ENCODE peak calls at places on chromosomes 1 and 21, in nine cellular contexts. One of them, this sample, is unnamed.

GRCh38 chr1:177966199-177966598 is 3.7 kb downstream of the SEC16B start:
- DNase-seq in RWPE1: no peak
- DNase-seq in stimulated activated CD4-positive, alpha-beta T cell treated with anti-CD3 and anti-CD28 coated beads, Interleukin-15, amount 100 ng/mL, for 24 hours: no peak
- DNase-seq in cardiac muscle cell: no peak
- DNase-seq in SK-MEL-5: no peak
- DNase-seq in PC-9: no peak
- DNase-seq in left ventricle myocardium superior: no peak
- DNase-seq in HTR-8/SVneo: no peak
- DNase-seq in GM23248: peak
- DNase-seq in this sample: no peak

GRCh38 chr1:50357186-50357585 is 66.1 kb downstream of the DMRTA2 start:
- DNase-seq in RWPE1: no peak
- DNase-seq in stimulated activated CD4-positive, alpha-beta T cell treated with anti-CD3 and anti-CD28 coated beads, Interleukin-15, amount 100 ng/mL, for 24 hours: no peak
- DNase-seq in cardiac muscle cell: no peak
- DNase-seq in SK-MEL-5: no peak
- DNase-seq in PC-9: no peak
- DNase-seq in left ventricle myocardium superior: no peak
- DNase-seq in HTR-8/SVneo: no peak
- DNase-seq in GM23248: no peak
- DNase-seq in this sample: no peak

GRCh38 chr1:222893255-222893654 is 78.4 kb downstream of the DISP1 start:
- DNase-seq in RWPE1: no peak
- DNase-seq in stimulated activated CD4-positive, alpha-beta T cell treated with anti-CD3 and anti-CD28 coated beads, Interleukin-15, amount 100 ng/mL, for 24 hours: no peak
- DNase-seq in cardiac muscle cell: no peak
- DNase-seq in SK-MEL-5: no peak
- DNase-seq in PC-9: no peak
- DNase-seq in left ventricle myocardium superior: no peak
- DNase-seq in HTR-8/SVneo: no peak
- DNase-seq in GM23248: no peak
- DNase-seq in this sample: no peak

GRCh38 chr1:145714524-145715111 is 4.7 kb upstream of the CD160 start:
- DNase-seq in RWPE1: no peak
- DNase-seq in stimulated activated CD4-positive, alpha-beta T cell treated with anti-CD3 and anti-CD28 coated beads, Interleukin-15, amount 100 ng/mL, for 24 hours: no peak
- DNase-seq in cardiac muscle cell: no peak
- DNase-seq in SK-MEL-5: no peak
- DNase-seq in PC-9: no peak
- DNase-seq in left ventricle myocardium superior: peak
- DNase-seq in HTR-8/SVneo: no peak
- DNase-seq in GM23248: no peak
- DNase-seq in this sample: no peak

GRCh38 chr1:185439727-185440415 is 122.8 kb upstream of the IVNS1ABP start:
- DNase-seq in RWPE1: peak
- DNase-seq in stimulated activated CD4-positive, alpha-beta T cell treated with anti-CD3 and anti-CD28 coated beads, Interleukin-15, amount 100 ng/mL, for 24 hours: peak
- DNase-seq in cardiac muscle cell: peak
- DNase-seq in SK-MEL-5: peak
- DNase-seq in PC-9: peak
- DNase-seq in left ventricle myocardium superior: no peak
- DNase-seq in HTR-8/SVneo: peak
- DNase-seq in GM23248: peak
- DNase-seq in this sample: no peak

GRCh38 chr1:18452550-18452949 is 28.2 kb upstream of the KLHDC7A start:
- DNase-seq in RWPE1: peak
- DNase-seq in stimulated activated CD4-positive, alpha-beta T cell treated with anti-CD3 and anti-CD28 coated beads, Interleukin-15, amount 100 ng/mL, for 24 hours: peak
- DNase-seq in cardiac muscle cell: peak
- DNase-seq in SK-MEL-5: peak
- DNase-seq in PC-9: no peak
- DNase-seq in left ventricle myocardium superior: no peak
- DNase-seq in HTR-8/SVneo: peak
- DNase-seq in GM23248: peak
- DNase-seq in this sample: no peak

GRCh38 chr1:221837886-221838285 is 96.0 kb upstream of the DUSP10 start:
- DNase-seq in RWPE1: no peak
- DNase-seq in stimulated activated CD4-positive, alpha-beta T cell treated with anti-CD3 and anti-CD28 coated beads, Interleukin-15, amount 100 ng/mL, for 24 hours: peak
- DNase-seq in cardiac muscle cell: no peak
- DNase-seq in SK-MEL-5: no peak
- DNase-seq in PC-9: no peak
- DNase-seq in left ventricle myocardium superior: no peak
- DNase-seq in HTR-8/SVneo: no peak
- DNase-seq in GM23248: no peak
- DNase-seq in this sample: no peak

GRCh38 chr1:184945034-184945433 is 29.3 kb downstream of the NIBAN1 start:
- DNase-seq in RWPE1: peak
- DNase-seq in stimulated activated CD4-positive, alpha-beta T cell treated with anti-CD3 and anti-CD28 coated beads, Interleukin-15, amount 100 ng/mL, for 24 hours: no peak
- DNase-seq in cardiac muscle cell: peak
- DNase-seq in SK-MEL-5: no peak
- DNase-seq in PC-9: no peak
- DNase-seq in left ventricle myocardium superior: no peak
- DNase-seq in HTR-8/SVneo: no peak
- DNase-seq in GM23248: no peak
- DNase-seq in this sample: no peak

GRCh38 chr1:89808429-89809117 is 12.3 kb upstream of the LRRC8D start:
- DNase-seq in RWPE1: peak
- DNase-seq in stimulated activated CD4-positive, alpha-beta T cell treated with anti-CD3 and anti-CD28 coated beads, Interleukin-15, amount 100 ng/mL, for 24 hours: no peak
- DNase-seq in cardiac muscle cell: peak
- DNase-seq in SK-MEL-5: no peak
- DNase-seq in PC-9: peak
- DNase-seq in left ventricle myocardium superior: no peak
- DNase-seq in HTR-8/SVneo: no peak
- DNase-seq in GM23248: peak
- DNase-seq in this sample: no peak

GRCh38 chr1:65691152-65691900 is 101.4 kb upstream of the PDE4B start:
- DNase-seq in RWPE1: no peak
- DNase-seq in stimulated activated CD4-positive, alpha-beta T cell treated with anti-CD3 and anti-CD28 coated beads, Interleukin-15, amount 100 ng/mL, for 24 hours: no peak
- DNase-seq in cardiac muscle cell: peak
- DNase-seq in SK-MEL-5: no peak
- DNase-seq in PC-9: no peak
- DNase-seq in left ventricle myocardium superior: peak
- DNase-seq in HTR-8/SVneo: no peak
- DNase-seq in GM23248: no peak
- DNase-seq in this sample: no peak

GRCh38 chr1:48177257-48177656 is 45.3 kb upstream of the SLC5A9 start:
- DNase-seq in RWPE1: no peak
- DNase-seq in stimulated activated CD4-positive, alpha-beta T cell treated with anti-CD3 and anti-CD28 coated beads, Interleukin-15, amount 100 ng/mL, for 24 hours: no peak
- DNase-seq in cardiac muscle cell: no peak
- DNase-seq in SK-MEL-5: no peak
- DNase-seq in PC-9: no peak
- DNase-seq in left ventricle myocardium superior: no peak
- DNase-seq in HTR-8/SVneo: no peak
- DNase-seq in GM23248: no peak
- DNase-seq in this sample: no peak

GRCh38 chr21:31115249-31115648 is 77.0 kb upstream of the KRTAP19-8 start:
- DNase-seq in RWPE1: no peak
- DNase-seq in stimulated activated CD4-positive, alpha-beta T cell treated with anti-CD3 and anti-CD28 coated beads, Interleukin-15, amount 100 ng/mL, for 24 hours: no peak
- DNase-seq in cardiac muscle cell: no peak
- DNase-seq in SK-MEL-5: no peak
- DNase-seq in PC-9: no peak
- DNase-seq in left ventricle myocardium superior: no peak
- DNase-seq in HTR-8/SVneo: no peak
- DNase-seq in GM23248: no peak
- DNase-seq in this sample: no peak

GRCh38 chr21:44896561-44897286 is 23.2 kb upstream of the PTTG1IP start:
- DNase-seq in RWPE1: no peak
- DNase-seq in stimulated activated CD4-positive, alpha-beta T cell treated with anti-CD3 and anti-CD28 coated beads, Interleukin-15, amount 100 ng/mL, for 24 hours: no peak
- DNase-seq in cardiac muscle cell: no peak
- DNase-seq in SK-MEL-5: no peak
- DNase-seq in PC-9: no peak
- DNase-seq in left ventricle myocardium superior: peak
- DNase-seq in HTR-8/SVneo: no peak
- DNase-seq in GM23248: no peak
- DNase-seq in this sample: no peak

GRCh38 chr1:116019653-116020253 is 43.4 kb downstream of the SLC22A15 start:
- DNase-seq in RWPE1: no peak
- DNase-seq in stimulated activated CD4-positive, alpha-beta T cell treated with anti-CD3 and anti-CD28 coated beads, Interleukin-15, amount 100 ng/mL, for 24 hours: no peak
- DNase-seq in cardiac muscle cell: no peak
- DNase-seq in SK-MEL-5: no peak
- DNase-seq in PC-9: no peak
- DNase-seq in left ventricle myocardium superior: no peak
- DNase-seq in HTR-8/SVneo: no peak
- DNase-seq in GM23248: peak
- DNase-seq in this sample: no peak

GRCh38 chr1:30777906-30778155 is 20.3 kb upstream of the LAPTM5 start:
- DNase-seq in RWPE1: no peak
- DNase-seq in stimulated activated CD4-positive, alpha-beta T cell treated with anti-CD3 and anti-CD28 coated beads, Interleukin-15, amount 100 ng/mL, for 24 hours: no peak
- DNase-seq in cardiac muscle cell: no peak
- DNase-seq in SK-MEL-5: peak
- DNase-seq in PC-9: no peak
- DNase-seq in left ventricle myocardium superior: peak
- DNase-seq in HTR-8/SVneo: no peak
- DNase-seq in GM23248: no peak
- DNase-seq in this sample: no peak

GRCh38 chr1:167824163-167824794 is 89.7 kb downstream of the ADCY10 start:
- DNase-seq in RWPE1: no peak
- DNase-seq in stimulated activated CD4-positive, alpha-beta T cell treated with anti-CD3 and anti-CD28 coated beads, Interleukin-15, amount 100 ng/mL, for 24 hours: no peak
- DNase-seq in cardiac muscle cell: peak
- DNase-seq in SK-MEL-5: no peak
- DNase-seq in PC-9: no peak
- DNase-seq in left ventricle myocardium superior: no peak
- DNase-seq in HTR-8/SVneo: no peak
- DNase-seq in GM23248: no peak
- DNase-seq in this sample: no peak

GRCh38 chr1:64163972-64164371 is 39.5 kb upstream of the UBE2U start:
- DNase-seq in RWPE1: peak
- DNase-seq in stimulated activated CD4-positive, alpha-beta T cell treated with anti-CD3 and anti-CD28 coated beads, Interleukin-15, amount 100 ng/mL, for 24 hours: no peak
- DNase-seq in cardiac muscle cell: peak
- DNase-seq in SK-MEL-5: peak
- DNase-seq in PC-9: no peak
- DNase-seq in left ventricle myocardium superior: no peak
- DNase-seq in HTR-8/SVneo: no peak
- DNase-seq in GM23248: peak
- DNase-seq in this sample: no peak

GRCh38 chr1:112357467-112357866 is 38.5 kb upstream of the CTTNBP2NL start:
- DNase-seq in RWPE1: no peak
- DNase-seq in stimulated activated CD4-positive, alpha-beta T cell treated with anti-CD3 and anti-CD28 coated beads, Interleukin-15, amount 100 ng/mL, for 24 hours: no peak
- DNase-seq in cardiac muscle cell: no peak
- DNase-seq in SK-MEL-5: no peak
- DNase-seq in PC-9: no peak
- DNase-seq in left ventricle myocardium superior: no peak
- DNase-seq in HTR-8/SVneo: no peak
- DNase-seq in GM23248: no peak
- DNase-seq in this sample: no peak

GRCh38 chr1:106910798-106911197 is 145.7 kb upstream of the PRMT6 start:
- DNase-seq in RWPE1: peak
- DNase-seq in stimulated activated CD4-positive, alpha-beta T cell treated with anti-CD3 and anti-CD28 coated beads, Interleukin-15, amount 100 ng/mL, for 24 hours: no peak
- DNase-seq in cardiac muscle cell: no peak
- DNase-seq in SK-MEL-5: no peak
- DNase-seq in PC-9: no peak
- DNase-seq in left ventricle myocardium superior: no peak
- DNase-seq in HTR-8/SVneo: no peak
- DNase-seq in GM23248: peak
- DNase-seq in this sample: no peak

GRCh38 chr1:107964397-107965111 is 426 bp downstream of the VAV3 start:
- DNase-seq in RWPE1: peak
- DNase-seq in stimulated activated CD4-positive, alpha-beta T cell treated with anti-CD3 and anti-CD28 coated beads, Interleukin-15, amount 100 ng/mL, for 24 hours: peak
- DNase-seq in cardiac muscle cell: peak
- DNase-seq in SK-MEL-5: no peak
- DNase-seq in PC-9: peak
- DNase-seq in left ventricle myocardium superior: no peak
- DNase-seq in HTR-8/SVneo: no peak
- DNase-seq in GM23248: peak
- DNase-seq in this sample: peak

GRCh38 chr1:19208710-19209438 is 1.2 kb downstream of the UBR4 start:
- DNase-seq in RWPE1: no peak
- DNase-seq in stimulated activated CD4-positive, alpha-beta T cell treated with anti-CD3 and anti-CD28 coated beads, Interleukin-15, amount 100 ng/mL, for 24 hours: no peak
- DNase-seq in cardiac muscle cell: peak
- DNase-seq in SK-MEL-5: no peak
- DNase-seq in PC-9: no peak
- DNase-seq in left ventricle myocardium superior: no peak
- DNase-seq in HTR-8/SVneo: no peak
- DNase-seq in GM23248: peak
- DNase-seq in this sample: no peak

GRCh38 chr1:243735457-243735856 is 114.6 kb downstream of the AKT3 start:
- DNase-seq in RWPE1: no peak
- DNase-seq in stimulated activated CD4-positive, alpha-beta T cell treated with anti-CD3 and anti-CD28 coated beads, Interleukin-15, amount 100 ng/mL, for 24 hours: no peak
- DNase-seq in cardiac muscle cell: no peak
- DNase-seq in SK-MEL-5: no peak
- DNase-seq in PC-9: no peak
- DNase-seq in left ventricle myocardium superior: no peak
- DNase-seq in HTR-8/SVneo: no peak
- DNase-seq in GM23248: no peak
- DNase-seq in this sample: no peak

GRCh38 chr1:184035719-184036516 is 1.6 kb downstream of the COLGALT2 start:
- DNase-seq in RWPE1: no peak
- DNase-seq in stimulated activated CD4-positive, alpha-beta T cell treated with anti-CD3 and anti-CD28 coated beads, Interleukin-15, amount 100 ng/mL, for 24 hours: no peak
- DNase-seq in cardiac muscle cell: no peak
- DNase-seq in SK-MEL-5: peak
- DNase-seq in PC-9: no peak
- DNase-seq in left ventricle myocardium superior: no peak
- DNase-seq in HTR-8/SVneo: no peak
- DNase-seq in GM23248: peak
- DNase-seq in this sample: no peak

GRCh38 chr1:201703646-201704438 is 125.1 kb upstream of the IPO9 start:
- DNase-seq in RWPE1: peak
- DNase-seq in stimulated activated CD4-positive, alpha-beta T cell treated with anti-CD3 and anti-CD28 coated beads, Interleukin-15, amount 100 ng/mL, for 24 hours: peak
- DNase-seq in cardiac muscle cell: peak
- DNase-seq in SK-MEL-5: peak
- DNase-seq in PC-9: peak
- DNase-seq in left ventricle myocardium superior: peak
- DNase-seq in HTR-8/SVneo: peak
- DNase-seq in GM23248: peak
- DNase-seq in this sample: peak

GRCh38 chr21:28723666-28724065 is 269.0 kb downstream of the LTN1 start:
- DNase-seq in RWPE1: no peak
- DNase-seq in stimulated activated CD4-positive, alpha-beta T cell treated with anti-CD3 and anti-CD28 coated beads, Interleukin-15, amount 100 ng/mL, for 24 hours: no peak
- DNase-seq in cardiac muscle cell: no peak
- DNase-seq in SK-MEL-5: no peak
- DNase-seq in PC-9: no peak
- DNase-seq in left ventricle myocardium superior: no peak
- DNase-seq in HTR-8/SVneo: no peak
- DNase-seq in GM23248: no peak
- DNase-seq in this sample: no peak

GRCh38 chr1:196723325-196724185 is 51.1 kb upstream of the CFHR3 start:
- DNase-seq in RWPE1: peak
- DNase-seq in stimulated activated CD4-positive, alpha-beta T cell treated with anti-CD3 and anti-CD28 coated beads, Interleukin-15, amount 100 ng/mL, for 24 hours: no peak
- DNase-seq in cardiac muscle cell: peak
- DNase-seq in SK-MEL-5: peak
- DNase-seq in PC-9: peak
- DNase-seq in left ventricle myocardium superior: no peak
- DNase-seq in HTR-8/SVneo: peak
- DNase-seq in GM23248: peak
- DNase-seq in this sample: no peak

GRCh38 chr1:115301438-115302020 is 36.5 kb downstream of the NGF start:
- DNase-seq in RWPE1: no peak
- DNase-seq in stimulated activated CD4-positive, alpha-beta T cell treated with anti-CD3 and anti-CD28 coated beads, Interleukin-15, amount 100 ng/mL, for 24 hours: no peak
- DNase-seq in cardiac muscle cell: no peak
- DNase-seq in SK-MEL-5: no peak
- DNase-seq in PC-9: no peak
- DNase-seq in left ventricle myocardium superior: no peak
- DNase-seq in HTR-8/SVneo: no peak
- DNase-seq in GM23248: peak
- DNase-seq in this sample: no peak

This sample was measured in activated naive CD4-positive, alpha-beta T cell treated with anti-CD3 and anti-CD28 coated beads, Interleukin-2, amount 50 U/mL, for 72 hours.